ENCODE peak calls at places on chromosome 15, in eight cellular contexts. F, A, P, U, H, D, O and G are unnamed samples.

GRCh38 chr15:69480932-69481331 is 28.3 kb downstream of the RPLP1 start:
- DNase-seq in F (no peak), A (no peak), P (peak), U (no peak), H (no peak), D (no peak), O (no peak), G (no peak)

GRCh38 chr15:62962101-62962995 is 80.2 kb upstream of the TPM1 start:
- DNase-seq in F (no peak), A (no peak), P (no peak), U (no peak), H (no peak), D (no peak), O (no peak), G (no peak)

GRCh38 chr15:51160484-51160883 is 65.8 kb upstream of the TNFAIP8L3 start:
- DNase-seq in F (no peak), A (no peak), P (no peak), U (no peak), H (no peak), D (no peak), O (no peak), G (no peak)

GRCh38 chr15:88616240-88616639 is 4.9 kb upstream of the AEN start:
- DNase-seq in F (no peak), A (no peak), P (no peak), U (no peak), H (no peak), D (no peak), O (no peak), G (no peak)

GRCh38 chr15:100920516-100921135 is 1.5 kb downstream of the LRRK1 start:
- DNase-seq in F (no peak), A (no peak), P (no peak), U (no peak), H (no peak), D (no peak), O (no peak), G (no peak)

GRCh38 chr15:61474796-61475195 is 245.7 kb upstream of the RORA start:
- DNase-seq in F (no peak), A (peak), P (no peak), U (no peak), H (no peak), D (no peak), O (no peak), G (peak)

GRCh38 chr15:45093622-45094357 is 20.2 kb downstream of the DUOX2 start:
- DNase-seq in F (no peak), A (no peak), P (no peak), U (no peak), H (no peak), D (no peak), O (no peak), G (no peak)

GRCh38 chr15:41971089-41971892 is 1.1 kb downstream of the EHD4 start:
- DNase-seq in F (peak), A (peak), P (peak), U (peak), H (peak), D (peak), O (peak), G (peak)

GRCh38 chr15:58348095-58348812 is 83.5 kb upstream of the LIPC start:
- DNase-seq in F (no peak), A (no peak), P (peak), U (no peak), H (no peak), D (no peak), O (no peak), G (no peak)

GRCh38 chr15:70271422-70272088 is 173.8 kb upstream of the TLE3 start:
- DNase-seq in F (peak), A (peak), P (peak), U (peak), H (no peak), D (peak), O (peak), G (peak)

GRCh38 chr15:65940618-65940909 is 71.3 kb downstream of the RAB11A start:
- DNase-seq in F (no peak), A (peak), P (no peak), U (no peak), H (no peak), D (no peak), O (no peak), G (no peak)

GRCh38 chr15:42750306-42750705 is 13.4 kb upstream of the CDAN1 start:
- DNase-seq in F (no peak), A (no peak), P (no peak), U (no peak), H (no peak), D (no peak), O (no peak), G (no peak)

GRCh38 chr15:84638103-84638502 is 16.0 kb downstream of the WDR73 start:
- DNase-seq in F (no peak), A (peak), P (peak), U (no peak), H (no peak), D (peak), O (peak), G (no peak)

GRCh38 chr15:46129145-46129544 is 494.3 kb downstream of the SQOR start:
- DNase-seq in F (no peak), A (no peak), P (no peak), U (no peak), H (no peak), D (no peak), O (no peak), G (peak)

GRCh38 chr15:34659056-34659455 is 75.6 kb upstream of the GOLGA8B start:
- DNase-seq in F (no peak), A (no peak), P (no peak), U (no peak), H (no peak), D (no peak), O (no peak), G (no peak)

GRCh38 chr15:68423359-68424028 is 8.5 kb downstream of the ITGA11 start:
- DNase-seq in F (no peak), A (no peak), P (no peak), U (no peak), H (no peak), D (no peak), O (no peak), G (no peak)

GRCh38 chr15:35874260-35874905 is 328.4 kb upstream of the DPH6 start:
- DNase-seq in F (no peak), A (peak), P (peak), U (no peak), H (no peak), D (no peak), O (no peak), G (peak)

GRCh38 chr15:95946241-95946640 is 384.3 kb upstream of the NR2F2 start:
- DNase-seq in F (no peak), A (peak), P (no peak), U (no peak), H (no peak), D (no peak), O (no peak), G (no peak)

GRCh38 chr15:88877415-88877814 is 17.9 kb downstream of the HAPLN3 start:
- DNase-seq in F (no peak), A (no peak), P (no peak), U (no peak), H (no peak), D (no peak), O (no peak), G (no peak)

GRCh38 chr15:40764766-40765136 is 883 bp downstream of the GCHFR start:
- DNase-seq in F (no peak), A (no peak), P (peak), U (no peak), H (no peak), D (no peak), O (peak), G (no peak)

GRCh38 chr15:55740981-55741591 is 1.9 kb downstream of the PRTG start:
- DNase-seq in F (no peak), A (no peak), P (no peak), U (no peak), H (no peak), D (no peak), O (no peak), G (peak)

GRCh38 chr15:80371924-80372323 is 32.3 kb upstream of the ARNT2 start:
- DNase-seq in F (no peak), A (no peak), P (no peak), U (no peak), H (no peak), D (peak), O (no peak), G (no peak)

GRCh38 chr15:43887901-43888300 is 61.1 kb downstream of the WDR76 start:
- DNase-seq in F (no peak), A (no peak), P (no peak), U (no peak), H (no peak), D (no peak), O (no peak), G (no peak)

GRCh38 chr15:29682781-29683180 is 139.5 kb downstream of the TJP1 start:
- DNase-seq in F (no peak), A (peak), P (no peak), U (no peak), H (no peak), D (no peak), O (no peak), G (peak)

GRCh38 chr15:31360158-31360561 is 33.5 kb downstream of the KLF13 start:
- DNase-seq in F (no peak), A (no peak), P (no peak), U (peak), H (no peak), D (peak), O (no peak), G (no peak)
- H3K4me3 ChIP-seq in F (no peak), A (no peak), P (no peak), U (no peak), H (no peak), D (no peak), O (no peak), G (no peak)

DNA sequence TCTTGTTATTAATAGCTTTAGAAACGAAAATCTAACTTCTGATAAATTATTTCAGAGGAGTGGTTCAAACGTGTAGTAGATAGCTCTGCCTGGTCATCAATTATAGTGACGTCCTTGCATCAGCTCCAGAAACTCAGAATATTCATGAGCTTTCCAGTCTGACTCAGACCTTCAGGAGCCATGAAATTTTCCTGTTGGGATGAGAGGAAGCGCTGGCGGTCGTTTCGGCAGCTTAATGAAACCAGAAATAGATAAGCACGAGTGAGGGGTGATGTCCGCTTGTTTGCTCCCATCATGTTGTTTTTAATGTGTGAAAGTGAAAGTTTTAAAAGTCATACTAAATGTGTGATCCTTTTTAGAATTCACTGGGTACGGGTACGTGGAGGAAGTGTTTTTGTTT is 141.1 kb downstream of the PGPEP1L start:
- DNase-seq in F (no peak), A (peak), P (no peak), U (no peak), H (no peak), D (peak), O (no peak), G (peak)
- H3K4me3 ChIP-seq in F (peak), A (peak), P (peak), U (peak), H (peak), D (peak), O (no peak), G (peak)

GRCh38 chr15:91942676-91943417 is 89.3 kb downstream of the SLCO3A1 start:
- DNase-seq in F (peak), A (peak), P (peak), U (peak), H (peak), D (no peak), O (peak), G (peak)
- H3K4me3 ChIP-seq in F (peak), A (peak), P (peak), U (no peak), H (no peak), D (no peak), O (peak), G (no peak)

GRCh38 chr15:99103279-99103678 is 1.6 kb upstream of the SYNM start:
- DNase-seq in F (no peak), A (no peak), P (no peak), U (no peak), H (no peak), D (no peak), O (no peak), G (no peak)
- H3K4me3 ChIP-seq in F (no peak), A (no peak), P (no peak), U (no peak), H (no peak), D (no peak), O (no peak), G (no peak)